ENCODE peak calls at places on chromosomes 16 and 17, in four cellular contexts. One of them, this sample, is unnamed. For H3K4me1 and H3K36me3, the result is how much of the 10 kb centered on the place peaks cover.

GRCh38 chr16:8183186-8184099 is 406.9 kb downstream of the TMEM114 start:
- DNase-seq in transverse colon: no peak
- DNase-seq in breast epithelium: no peak
- DNase-seq in stomach: no peak
- DNase-seq in this sample: no peak

GRCh38 chr17:2598166-2598565 is 4.7 kb downstream of the PAFAH1B1 start:
- DNase-seq in transverse colon: no peak
- DNase-seq in breast epithelium: no peak
- DNase-seq in stomach: no peak
- DNase-seq in this sample: no peak

GRCh38 chr16:1572664-1573063 is 39.2 kb downstream of the TMEM204 start:
- DNase-seq in transverse colon: no peak
- DNase-seq in breast epithelium: no peak
- DNase-seq in stomach: no peak
- DNase-seq in this sample: no peak

GRCh38 chr17:31401456-31402254 is 10.2 kb downstream of the RAB11FIP4 start:
- DNase-seq in transverse colon: no peak
- DNase-seq in breast epithelium: no peak
- DNase-seq in stomach: no peak
- DNase-seq in this sample: peak

GRCh38 chr17:42623732-42624596 is 14.5 kb downstream of the TUBG1 start:
- DNase-seq in transverse colon: peak
- DNase-seq in breast epithelium: no peak
- DNase-seq in stomach: peak
- DNase-seq in this sample: peak

GRCh38 chr16:56795011-56795410 is 65.1 kb downstream of the NUP93 start:
- DNase-seq in transverse colon: no peak
- DNase-seq in breast epithelium: no peak
- DNase-seq in stomach: no peak
- DNase-seq in this sample: no peak

GRCh38 chr16:14151256-14152030 is 80.3 kb downstream of the MRTFB start:
- DNase-seq in transverse colon: no peak
- DNase-seq in breast epithelium: no peak
- DNase-seq in stomach: no peak
- DNase-seq in this sample: no peak

GRCh38 chr16:51562896-51563295 is 411.8 kb upstream of the SALL1 start:
- DNase-seq in transverse colon: no peak
- DNase-seq in breast epithelium: no peak
- DNase-seq in stomach: no peak
- DNase-seq in this sample: no peak

GRCh38 chr16:11857161-11857560 is 5.8 kb upstream of the RSL1D1 start:
- DNase-seq in transverse colon: no peak
- DNase-seq in breast epithelium: no peak
- DNase-seq in stomach: no peak
- DNase-seq in this sample: no peak

GRCh38 chr17:38912221-38912813 is 13.1 kb upstream of the LASP1NB start:
- DNase-seq in transverse colon: peak
- DNase-seq in breast epithelium: no peak
- DNase-seq in stomach: peak
- DNase-seq in this sample: peak

GRCh38 chr17:12116143-12116542 is 95.5 kb downstream of the MAP2K4 start:
- DNase-seq in transverse colon: no peak
- DNase-seq in breast epithelium: no peak
- DNase-seq in stomach: no peak
- DNase-seq in this sample: no peak

GRCh38 chr17:80649672-80650338 is 105.2 kb downstream of the RPTOR start:
- DNase-seq in transverse colon: no peak
- DNase-seq in breast epithelium: no peak
- DNase-seq in stomach: no peak
- DNase-seq in this sample: peak

GRCh38 chr16:85902366-85903155 is 3.6 kb downstream of the IRF8 start:
- DNase-seq in transverse colon: peak
- DNase-seq in breast epithelium: no peak
- DNase-seq in stomach: peak
- DNase-seq in this sample: no peak

GRCh38 chr17:61457226-61457983 is 5.2 kb downstream of the TBX4 start:
- DNase-seq in transverse colon: no peak
- DNase-seq in breast epithelium: peak
- DNase-seq in stomach: no peak
- DNase-seq in this sample: no peak

GRCh38 chr17:71118039-71118438 is 948.7 kb downstream of the KCNJ2 start:
- DNase-seq in transverse colon: no peak
- DNase-seq in breast epithelium: no peak
- DNase-seq in stomach: no peak
- DNase-seq in this sample: no peak

GRCh38 chr16:89484923-89485679 is 5.3 kb downstream of the ANKRD11 start:
- DNase-seq in transverse colon: peak
- DNase-seq in breast epithelium: no peak
- DNase-seq in stomach: no peak
- DNase-seq in this sample: no peak
- H3K4me3 ChIP-seq in transverse colon: no peak
- H3K4me3 ChIP-seq in breast epithelium: no peak
- H3K4me3 ChIP-seq in stomach: no peak
- H3K4me3 ChIP-seq in this sample: no peak

DNA sequence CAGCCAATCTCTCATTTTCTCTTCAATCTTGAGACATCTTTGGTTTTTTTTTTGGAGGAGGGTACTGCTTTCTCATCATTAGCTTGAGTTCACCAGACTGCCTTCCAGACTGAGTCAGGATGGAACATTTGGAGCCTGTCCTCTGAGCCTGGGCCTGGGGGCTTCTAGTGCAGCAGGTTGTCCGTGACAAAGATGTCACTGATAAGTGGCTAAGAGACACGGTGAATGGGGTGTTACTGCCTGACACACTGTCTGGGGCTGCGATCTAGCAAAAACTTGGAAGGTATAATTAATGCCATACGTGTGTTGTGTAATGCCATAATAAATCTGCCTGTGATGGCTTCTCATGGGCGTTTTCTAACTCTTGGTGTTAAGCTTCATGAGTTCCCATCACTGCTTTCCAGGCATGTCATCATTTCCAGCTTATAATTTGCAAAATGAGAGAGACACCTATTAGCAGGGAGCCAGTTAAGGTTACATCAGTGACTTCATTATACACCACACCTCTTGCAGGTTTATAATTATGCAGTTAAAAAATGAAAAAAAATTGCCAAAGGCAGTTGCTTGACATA is 215.4 kb downstream of the UTP18 start:
- DNase-seq in transverse colon: no peak
- DNase-seq in breast epithelium: no peak
- DNase-seq in stomach: no peak
- DNase-seq in this sample: no peak
- H3K4me1 ChIP-seq in transverse colon: under half
- H3K4me1 ChIP-seq in breast epithelium: under half
- H3K4me1 ChIP-seq in stomach: under half
- H3K4me1 ChIP-seq in this sample: under half

DNA sequence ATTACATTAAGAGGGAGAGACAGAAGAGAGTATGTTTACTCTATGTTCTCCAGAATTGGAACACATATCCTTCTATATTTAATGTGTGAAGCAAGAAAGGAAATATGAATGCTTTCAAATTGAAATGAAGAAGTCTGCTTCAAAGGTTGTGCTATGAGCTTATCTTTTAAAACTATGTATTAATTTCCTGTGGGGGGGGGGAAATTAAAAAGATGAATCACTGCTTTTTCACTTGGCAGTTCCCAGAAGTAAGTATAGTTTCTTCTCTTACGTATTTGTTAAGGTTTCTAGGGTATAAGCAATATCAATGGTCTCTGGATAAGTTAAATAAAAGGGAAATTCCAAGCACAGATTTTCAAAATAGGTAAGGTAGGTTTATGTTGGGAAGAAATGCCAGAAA is 7.0 kb downstream of the TERF2 start:
- DNase-seq in transverse colon: no peak
- DNase-seq in breast epithelium: no peak
- DNase-seq in stomach: no peak
- DNase-seq in this sample: no peak
- H3K36me3 ChIP-seq in transverse colon: under half
- H3K36me3 ChIP-seq in breast epithelium: under half
- H3K36me3 ChIP-seq in stomach: half or more
- H3K36me3 ChIP-seq in this sample: half or more

GRCh38 chr17:17683710-17684365 is 2.6 kb downstream of the RAI1 start:
- DNase-seq in transverse colon: no peak
- DNase-seq in breast epithelium: no peak
- DNase-seq in stomach: no peak
- DNase-seq in this sample: no peak

GRCh38 chr17:17682737-17683675 is 1.7 kb downstream of the RAI1 start:
- DNase-seq in transverse colon: peak
- DNase-seq in breast epithelium: no peak
- DNase-seq in stomach: peak
- DNase-seq in this sample: peak

GRCh38 chr17:17684901-17685774 is 3.9 kb downstream of the RAI1 start:
- DNase-seq in transverse colon: no peak
- DNase-seq in breast epithelium: no peak
- DNase-seq in stomach: peak
- DNase-seq in this sample: peak

GRCh38 chr17:17689312-17689711 is 8.1 kb downstream of the RAI1 start:
- DNase-seq in transverse colon: no peak
- DNase-seq in breast epithelium: no peak
- DNase-seq in stomach: no peak
- DNase-seq in this sample: no peak

DNA sequence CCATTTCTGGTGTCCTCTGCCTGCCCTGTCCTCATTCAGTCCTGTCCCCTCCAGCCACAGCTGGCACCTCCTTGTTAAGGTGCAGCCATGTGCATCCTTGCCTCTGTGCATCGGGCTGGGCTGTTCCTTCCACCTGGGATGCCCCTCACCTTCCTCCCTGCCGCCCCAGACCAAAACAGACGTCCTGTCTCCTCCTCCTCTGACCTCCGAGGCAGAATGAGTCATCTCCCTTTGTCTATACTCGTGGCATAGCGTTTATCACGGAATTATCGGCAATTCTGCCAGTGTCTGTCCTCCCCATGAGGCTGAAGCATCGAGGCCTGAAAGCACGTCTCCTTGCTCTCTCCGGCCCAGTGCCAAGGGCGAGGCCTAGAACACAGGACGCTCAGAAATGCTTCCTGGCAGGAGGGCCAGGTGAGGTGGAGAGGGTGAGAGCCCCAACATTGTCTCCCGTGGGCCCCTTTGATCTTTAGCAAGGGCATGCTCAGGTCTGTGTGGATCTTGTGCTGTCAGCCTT is 4.6 kb downstream of the RAI1 start:
- DNase-seq in transverse colon: peak
- DNase-seq in breast epithelium: no peak
- DNase-seq in stomach: peak
- DNase-seq in this sample: peak
- H3K4me3 ChIP-seq in transverse colon: no peak
- H3K4me3 ChIP-seq in breast epithelium: peak
- H3K4me3 ChIP-seq in stomach: peak
- H3K4me3 ChIP-seq in this sample: no peak